ENCODE peak calls at places on chromosomes 6 and 20, in five cellular contexts. T is SK-N-SH, S is IMR-90, B is K562, Q is GM12878. I is an unnamed sample.

GRCh38 chr6:56642366-56643261 is at the start of gene DST:
- DNase-seq in T (no peak), S (peak), B (no peak), Q (no peak), I (peak)

GRCh38 chr6:45710304-45710821 is 305.3 kb downstream of the CLIC5 start:
- DNase-seq in T (no peak), S (peak), B (no peak), Q (peak), I (no peak)

GRCh38 chr6:166572370-166573261 is 13.9 kb downstream of the RAMACL start:
- DNase-seq in T (peak), S (peak), B (no peak), Q (no peak), I (no peak)

GRCh38 chr20:16147916-16148315 is 425.3 kb downstream of the KIF16B start:
- DNase-seq in T (no peak), S (no peak), B (no peak), Q (no peak), I (no peak)

GRCh38 chr20:7078804-7079203 is 311.3 kb downstream of the BMP2 start:
- DNase-seq in T (no peak), S (no peak), B (no peak), Q (no peak), I (no peak)

GRCh38 chr6:143229402-143229801 is 168.7 kb downstream of the AIG1 start:
- DNase-seq in T (no peak), S (no peak), B (no peak), Q (no peak), I (no peak)

GRCh38 chr6:48736486-48737206 is 625.6 kb upstream of the PTCHD4 start:
- DNase-seq in T (peak), S (peak), B (no peak), Q (no peak), I (no peak)

GRCh38 chr20:40493071-40493470 is 196.0 kb downstream of the MAFB start:
- DNase-seq in T (no peak), S (peak), B (no peak), Q (no peak), I (no peak)

DNA sequence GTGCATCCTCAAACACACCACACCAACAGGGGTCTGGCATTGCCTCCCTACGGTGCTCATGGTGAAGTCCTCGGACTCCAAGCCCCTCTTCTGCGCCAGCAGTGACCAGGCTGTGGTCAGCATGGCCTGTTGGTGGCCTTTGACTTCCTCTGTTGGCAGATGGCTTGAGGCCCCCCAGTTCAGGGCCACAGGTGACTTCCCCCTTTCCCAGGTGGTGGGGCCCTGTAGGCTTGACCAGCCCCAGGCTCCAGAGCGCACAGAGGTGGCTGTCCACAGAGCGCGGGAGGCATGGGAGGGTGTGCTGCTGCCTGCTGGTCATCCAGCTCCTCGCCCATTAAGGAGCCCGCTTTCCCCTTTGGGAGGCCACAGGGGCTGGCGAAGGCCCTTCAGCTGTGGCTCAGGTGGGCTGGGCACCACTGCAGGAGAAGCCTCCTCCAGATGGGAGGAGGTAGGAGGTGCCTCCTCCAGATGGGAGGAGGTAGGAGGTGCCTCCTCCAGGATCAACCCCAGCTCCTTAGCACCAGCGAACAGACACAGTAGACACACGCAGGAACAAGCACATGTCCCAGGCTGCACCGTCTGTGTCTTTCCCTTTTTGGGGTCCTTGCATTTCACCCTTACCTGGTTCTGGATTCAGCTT is 52.1 kb upstream of the BHLHE23 start:
- DNase-seq in T (no peak), S (no peak), B (peak), Q (no peak), I (no peak)
- TF ChIP-seq MXI1 in T (no peak), S (no peak), B (no peak), Q (no peak), I (no peak)

GRCh38 chr6:137903933-137904821 is 37.1 kb downstream of the TNFAIP3 start:
- DNase-seq in T (no peak), S (peak), B (peak), Q (no peak), I (peak)
- TF ChIP-seq MXI1 in T (no peak), S (no peak), B (no peak), Q (peak), I (no peak)

DNA sequence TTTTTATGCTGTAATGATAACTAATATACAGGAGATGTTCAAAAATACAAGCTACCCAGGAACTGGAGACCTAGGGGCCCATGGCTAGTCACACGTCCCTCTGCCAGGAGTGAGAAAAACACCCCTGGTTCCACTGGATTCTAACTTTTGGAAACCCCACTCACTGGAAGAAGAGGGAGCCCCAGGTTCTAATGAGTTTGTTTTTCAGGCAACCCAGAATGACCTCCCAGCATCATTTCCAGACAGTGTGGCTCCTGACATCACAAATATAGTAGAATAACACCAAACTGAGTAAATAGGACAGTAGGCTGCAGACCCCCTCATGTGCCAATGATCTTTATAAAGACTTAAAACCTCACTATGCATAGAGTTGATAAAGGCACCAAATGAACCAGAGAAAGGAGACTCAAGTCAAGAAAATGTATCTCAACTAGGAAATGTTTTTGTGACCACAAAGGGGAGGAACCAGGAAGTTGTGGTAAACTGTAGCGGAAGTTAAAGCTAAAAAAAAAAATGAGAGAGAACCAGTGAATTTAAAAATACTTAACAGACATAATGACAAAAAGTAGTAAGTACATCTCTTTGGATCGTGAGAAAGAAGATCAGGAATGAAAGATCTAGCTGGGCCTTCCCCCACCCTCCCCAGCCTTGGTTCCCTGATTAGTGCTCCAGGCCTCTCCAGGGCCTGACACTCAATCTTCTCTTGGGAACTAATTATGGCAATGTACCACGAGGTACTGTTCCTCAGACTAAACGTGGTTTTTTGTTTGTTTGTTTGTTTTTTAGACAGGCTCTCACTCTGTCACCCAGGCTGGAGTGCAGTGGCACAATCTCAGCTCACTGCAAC is 19.8 kb downstream of the HLA-E start:
- DNase-seq in T (no peak), S (peak), B (no peak), Q (peak), I (no peak)
- TF ChIP-seq MXI1 in T (no peak), S (no peak), B (no peak), Q (no peak), I (no peak)

GRCh38 chr6:13462380-13463326 is 24.7 kb downstream of the GFOD1 start:
- DNase-seq in T (no peak), S (no peak), B (no peak), Q (no peak), I (no peak)
- TF ChIP-seq MXI1 in T (no peak), S (no peak), B (no peak), Q (no peak), I (no peak)